ENCODE peak calls at places on chromosome 22, in eight cellular contexts. V is stomach; C is stimulated activated CD8-positive, alpha-beta memory T cell treated with anti-CD3 and anti-CD28 coated beads, Interleukin-15, amount 100 ng/mL, for 24 hours; D is cerebellar cortex; S is stimulated activated CD4-positive, alpha-beta T cell treated with anti-CD3 and anti-CD28 coated beads, Interleukin-12 subunit alpha, Interleukin-12 subunit beta, amount 100 ng/mL, for 48 hours; U is HCEC 1CT; G is Kasumi-1; W is lower lobe of right lung. E is an unnamed sample.

GRCh38 chr22:42680648-42681047 is 31.5 kb upstream of the CYB5R3 start:
- DNase-seq in V (no peak), C (no peak), D (no peak), S (no peak), U (peak; percentile 95), G (peak; percentile 28), W (no peak), E (no peak)

GRCh38 chr22:29393019-29393608 is 4.7 kb upstream of the AP1B1 start:
- DNase-seq in V (no peak), C (no peak), D (no peak), S (no peak), U (no peak), G (peak; percentile 37), W (no peak), E (no peak)

GRCh38 chr22:37739000-37739399 is 42.2 kb downstream of the TRIOBP start:
- DNase-seq in V (no peak), C (no peak), D (no peak), S (no peak), U (peak; percentile 51), G (peak; percentile 20), W (peak; percentile 65), E (no peak)

GRCh38 chr22:31616315-31616980 is 45.6 kb downstream of the PISD start:
- DNase-seq in V (no peak), C (no peak), D (no peak), S (peak; percentile 29), U (no peak), G (no peak), W (no peak), E (no peak)

GRCh38 chr22:28142361-28142801 is 223.3 kb upstream of the PITPNB start:
- DNase-seq in V (no peak), C (no peak), D (peak; percentile 66), S (no peak), U (peak; percentile 92), G (no peak), W (no peak), E (no peak)

GRCh38 chr22:37601540-37602442 is 6.8 kb upstream of the GGA1 start:
- DNase-seq in V (peak; percentile 79), C (no peak), D (peak; percentile 84), S (no peak), U (peak; percentile 81), G (peak; percentile 19), W (no peak), E (no peak)

GRCh38 chr22:48876951-48877350 is 950.7 kb downstream of the BRD1 start:
- DNase-seq in V (no peak), C (no peak), D (no peak), S (no peak), U (no peak), G (no peak), W (no peak), E (no peak)

GRCh38 chr22:20433191-20433590 is 4.4 kb downstream of the SCARF2 start:
- DNase-seq in V (no peak), C (no peak), D (no peak), S (no peak), U (no peak), G (no peak), W (peak; percentile 24), E (no peak)